ENCODE peak calls at places on chromosome 15, in four cellular contexts. One of them, this sample, is unnamed.

GRCh38 chr15:39729500-39729899 is 53.1 kb downstream of the FSIP1 start:
- DNase-seq in HepG2: no peak
- DNase-seq in K562: no peak
- DNase-seq in GM12878: no peak
- DNase-seq in this sample: no peak

GRCh38 chr15:50797926-50798325 is 32.4 kb upstream of the SPPL2A start:
- DNase-seq in HepG2: no peak
- DNase-seq in K562: no peak
- DNase-seq in GM12878: no peak
- DNase-seq in this sample: peak

GRCh38 chr15:100060276-100060926 is 281.4 kb downstream of the ADAMTS17 start:
- DNase-seq in HepG2: no peak
- DNase-seq in K562: no peak
- DNase-seq in GM12878: no peak
- DNase-seq in this sample: no peak

GRCh38 chr15:41811432-41812195 is 16.3 kb upstream of the JMJD7 start:
- DNase-seq in HepG2: peak
- DNase-seq in K562: peak
- DNase-seq in GM12878: no peak
- DNase-seq in this sample: peak

GRCh38 chr15:71706461-71707229 is 103.7 kb upstream of the NR2E3 start:
- DNase-seq in HepG2: no peak
- DNase-seq in K562: no peak
- DNase-seq in GM12878: no peak
- DNase-seq in this sample: no peak

GRCh38 chr15:46576611-46577010 is 941.8 kb downstream of the SQOR start:
- DNase-seq in HepG2: no peak
- DNase-seq in K562: no peak
- DNase-seq in GM12878: no peak
- DNase-seq in this sample: no peak

GRCh38 chr15:91908401-91908800 is 54.9 kb downstream of the SLCO3A1 start:
- DNase-seq in HepG2: no peak
- DNase-seq in K562: no peak
- DNase-seq in GM12878: no peak
- DNase-seq in this sample: no peak

GRCh38 chr15:67542462-67543347 is at the start of gene MAP2K5:
- DNase-seq in HepG2: peak
- DNase-seq in K562: peak
- DNase-seq in GM12878: no peak
- DNase-seq in this sample: no peak

GRCh38 chr15:31128919-31129768 is 27.6 kb upstream of the TRPM1 start:
- DNase-seq in HepG2: peak
- DNase-seq in K562: peak
- DNase-seq in GM12878: no peak
- DNase-seq in this sample: peak

GRCh38 chr15:39555885-39556284 is 25.0 kb upstream of the THBS1 start:
- DNase-seq in HepG2: no peak
- DNase-seq in K562: no peak
- DNase-seq in GM12878: no peak
- DNase-seq in this sample: no peak

GRCh38 chr15:76321602-76322001 is 10.3 kb upstream of the ETFA start:
- DNase-seq in HepG2: no peak
- DNase-seq in K562: no peak
- DNase-seq in GM12878: no peak
- DNase-seq in this sample: no peak

GRCh38 chr15:68578175-68578959 is 426 bp upstream of the CORO2B start:
- DNase-seq in HepG2: no peak
- DNase-seq in K562: no peak
- DNase-seq in GM12878: no peak
- DNase-seq in this sample: peak

GRCh38 chr15:35560895-35561294 is 14.9 kb upstream of the DPH6 start:
- DNase-seq in HepG2: no peak
- DNase-seq in K562: no peak
- DNase-seq in GM12878: no peak
- DNase-seq in this sample: no peak

GRCh38 chr15:95459288-95459687 is 871.2 kb upstream of the NR2F2 start:
- DNase-seq in HepG2: no peak
- DNase-seq in K562: no peak
- DNase-seq in GM12878: no peak
- DNase-seq in this sample: no peak

GRCh38 chr15:40869686-40870085 is 4.3 kb downstream of the RHOV start:
- DNase-seq in HepG2: no peak
- DNase-seq in K562: no peak
- DNase-seq in GM12878: no peak
- DNase-seq in this sample: no peak

GRCh38 chr15:72233759-72234158 is 2.8 kb upstream of the PKM start:
- DNase-seq in HepG2: no peak
- DNase-seq in K562: no peak
- DNase-seq in GM12878: no peak
- DNase-seq in this sample: no peak

GRCh38 chr15:64781299-64781698 is 5.9 kb upstream of the RBPMS2 start:
- DNase-seq in HepG2: no peak
- DNase-seq in K562: no peak
- DNase-seq in GM12878: no peak
- DNase-seq in this sample: no peak

GRCh38 chr15:40633178-40633577 is 39.1 kb downstream of the KNL1 start:
- DNase-seq in HepG2: peak
- DNase-seq in K562: no peak
- DNase-seq in GM12878: no peak
- DNase-seq in this sample: no peak

GRCh38 chr15:36917411-36918267 is 182.7 kb downstream of the MEIS2 start:
- DNase-seq in HepG2: no peak
- DNase-seq in K562: no peak
- DNase-seq in GM12878: no peak
- DNase-seq in this sample: no peak

GRCh38 chr15:68348064-68348463 is 70.5 kb downstream of the FEM1B start:
- DNase-seq in HepG2: no peak
- DNase-seq in K562: peak
- DNase-seq in GM12878: no peak
- DNase-seq in this sample: no peak

GRCh38 chr15:101288905-101289513 is 6.0 kb downstream of the SNRPA1 start:
- DNase-seq in HepG2: peak
- DNase-seq in K562: peak
- DNase-seq in GM12878: no peak
- DNase-seq in this sample: no peak

GRCh38 chr15:88341653-88342052 is 85.1 kb upstream of the NTRK3 start:
- DNase-seq in HepG2: no peak
- DNase-seq in K562: no peak
- DNase-seq in GM12878: no peak
- DNase-seq in this sample: no peak

GRCh38 chr15:48653216-48653615 is 7.7 kb upstream of the FBN1 start:
- DNase-seq in HepG2: no peak
- DNase-seq in K562: no peak
- DNase-seq in GM12878: no peak
- DNase-seq in this sample: no peak

GRCh38 chr15:67660446-67660845 is 117.9 kb downstream of the MAP2K5 start:
- DNase-seq in HepG2: no peak
- DNase-seq in K562: no peak
- DNase-seq in GM12878: no peak
- DNase-seq in this sample: no peak

GRCh38 chr15:29226431-29227216 is 43.0 kb downstream of the NSMCE3 start:
- DNase-seq in HepG2: no peak
- DNase-seq in K562: no peak
- DNase-seq in GM12878: no peak
- DNase-seq in this sample: no peak

GRCh38 chr15:31494786-31495185 is 168.2 kb downstream of the KLF13 start:
- DNase-seq in HepG2: no peak
- DNase-seq in K562: no peak
- DNase-seq in GM12878: no peak
- DNase-seq in this sample: no peak

GRCh38 chr15:45253330-45253729 is 1.3 kb downstream of the SLC28A2 start:
- DNase-seq in HepG2: no peak
- DNase-seq in K562: no peak
- DNase-seq in GM12878: no peak
- DNase-seq in this sample: no peak

GRCh38 chr15:42737529-42738328 is 801 bp upstream of the CDAN1 start:
- DNase-seq in HepG2: peak
- DNase-seq in K562: no peak
- DNase-seq in GM12878: no peak
- DNase-seq in this sample: no peak

GRCh38 chr15:90889313-90889730 is 5.0 kb downstream of the FES start:
- DNase-seq in HepG2: no peak
- DNase-seq in K562: no peak
- DNase-seq in GM12878: no peak
- DNase-seq in this sample: no peak

GRCh38 chr15:89197503-89197971 is 23.8 kb downstream of the RLBP1 start:
- DNase-seq in HepG2: peak
- DNase-seq in K562: no peak
- DNase-seq in GM12878: no peak
- DNase-seq in this sample: no peak

GRCh38 chr15:38068600-38068999 is 134.2 kb downstream of the TMCO5A start:
- DNase-seq in HepG2: no peak
- DNase-seq in K562: no peak
- DNase-seq in GM12878: no peak
- DNase-seq in this sample: no peak

GRCh38 chr15:57611119-57611518 is 19.4 kb downstream of the MYZAP start:
- DNase-seq in HepG2: peak
- DNase-seq in K562: no peak
- DNase-seq in GM12878: no peak
- DNase-seq in this sample: no peak

GRCh38 chr15:57607570-57608000 is 15.9 kb downstream of the MYZAP start:
- DNase-seq in HepG2: peak
- DNase-seq in K562: no peak
- DNase-seq in GM12878: no peak
- DNase-seq in this sample: no peak

GRCh38 chr15:57606816-57607215 is 15.1 kb downstream of the MYZAP start:
- DNase-seq in HepG2: no peak
- DNase-seq in K562: no peak
- DNase-seq in GM12878: no peak
- DNase-seq in this sample: no peak

GRCh38 chr15:57610130-57610529 is 18.4 kb downstream of the MYZAP start:
- DNase-seq in HepG2: no peak
- DNase-seq in K562: no peak
- DNase-seq in GM12878: no peak
- DNase-seq in this sample: no peak

DNA sequence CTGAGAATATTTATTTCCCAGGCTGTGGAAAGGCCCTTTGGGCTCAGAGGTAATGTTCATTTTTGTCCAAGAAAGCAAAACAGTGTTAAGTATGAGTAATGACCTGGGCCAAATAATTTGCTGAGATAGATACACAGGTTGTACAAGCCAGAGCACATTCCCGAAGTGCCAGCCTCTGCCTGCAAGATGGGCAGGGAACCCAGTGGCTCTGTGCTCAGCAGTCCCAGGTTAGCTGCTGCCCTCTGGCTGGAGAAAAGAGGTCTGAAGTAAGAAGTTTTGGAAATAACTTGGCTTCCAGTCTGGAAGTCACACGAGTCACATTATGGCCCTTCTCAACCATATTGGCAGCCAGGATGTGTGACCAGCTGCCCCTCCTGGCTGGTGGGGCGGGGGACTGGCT is 20.2 kb downstream of the MYZAP start:
- DNase-seq in HepG2: peak
- DNase-seq in K562: no peak
- DNase-seq in GM12878: no peak
- DNase-seq in this sample: no peak
- TF ChIP-seq BRCA1 in HepG2: no peak
- TF ChIP-seq BRCA1 in K562: no peak
- TF ChIP-seq BRCA1 in GM12878: no peak
- TF ChIP-seq BRCA1 in this sample: no peak

GRCh38 chr15:70328137-70329115 is 230.7 kb upstream of the TLE3 start:
- DNase-seq in HepG2: no peak
- DNase-seq in K562: no peak
- DNase-seq in GM12878: no peak
- DNase-seq in this sample: no peak
- TF ChIP-seq BRCA1 in HepG2: no peak
- TF ChIP-seq BRCA1 in K562: no peak
- TF ChIP-seq BRCA1 in GM12878: no peak
- TF ChIP-seq BRCA1 in this sample: no peak

GRCh38 chr15:52661909-52662308 is 17.3 kb downstream of the ATOSA start:
- DNase-seq in HepG2: no peak
- DNase-seq in K562: no peak
- DNase-seq in GM12878: no peak
- DNase-seq in this sample: no peak
- TF ChIP-seq BRCA1 in HepG2: no peak
- TF ChIP-seq BRCA1 in K562: no peak
- TF ChIP-seq BRCA1 in GM12878: no peak
- TF ChIP-seq BRCA1 in this sample: no peak

GRCh38 chr15:62841269-62841628 is 201.3 kb upstream of the TPM1 start:
- DNase-seq in HepG2: no peak
- DNase-seq in K562: no peak
- DNase-seq in GM12878: no peak
- DNase-seq in this sample: no peak
- TF ChIP-seq BRCA1 in HepG2: no peak
- TF ChIP-seq BRCA1 in K562: no peak
- TF ChIP-seq BRCA1 in GM12878: no peak
- TF ChIP-seq BRCA1 in this sample: no peak

DNA sequence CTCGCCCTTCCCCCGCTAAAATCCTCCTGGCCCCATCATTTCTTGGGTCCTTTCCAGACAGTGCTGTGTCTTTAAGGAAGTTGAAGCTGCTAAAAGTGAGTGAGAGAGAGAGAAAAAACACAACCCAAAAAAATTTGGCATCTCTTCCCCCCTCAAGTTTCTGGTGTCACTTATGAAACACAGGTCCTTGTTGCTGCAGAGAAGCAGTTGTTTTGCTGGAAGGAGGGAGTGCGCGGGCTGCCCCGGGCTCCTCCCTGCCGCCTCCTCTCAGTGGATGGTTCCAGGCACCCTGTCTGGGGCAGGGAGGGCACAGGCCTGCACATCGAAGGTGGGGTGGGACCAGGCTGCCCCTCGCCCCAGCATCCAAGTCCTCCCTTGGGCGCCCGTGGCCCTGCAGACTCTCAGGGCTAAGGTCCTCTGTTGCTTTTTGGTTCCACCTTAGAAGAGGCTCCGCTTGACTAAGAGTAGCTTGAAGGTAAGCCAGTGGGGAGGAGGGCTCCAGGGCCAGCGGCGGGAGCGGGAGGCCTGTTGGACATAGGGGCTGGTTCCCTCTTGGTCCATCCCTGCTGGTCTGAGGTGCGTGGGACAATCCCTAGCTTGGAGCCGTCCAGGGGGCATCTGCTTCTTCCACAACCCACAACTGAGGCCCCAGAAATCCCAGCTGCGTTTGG is at the start of gene ISLR:
- DNase-seq in HepG2: no peak
- DNase-seq in K562: no peak
- DNase-seq in GM12878: no peak
- DNase-seq in this sample: no peak
- TF ChIP-seq BRCA1 in HepG2: no peak
- TF ChIP-seq BRCA1 in K562: no peak
- TF ChIP-seq BRCA1 in GM12878: no peak
- TF ChIP-seq BRCA1 in this sample: no peak

This sample was measured in H1.